ENCODE peak calls at places on chromosomes 6 and 20, in eight cellular contexts. A is heart left ventricle, K is transverse colon, Z is sigmoid colon, G is spleen, F is testis, V is HCT116, R is stomach. Q is an unnamed sample. For H3K4me1, the result is how much of the 10 kb centered on the place peaks cover.

GRCh38 chr20:59027746-59028320 is 4.3 kb downstream of the ATP5F1E start:
- DNase-seq in K (no peak), F (no peak), Z (no peak), A (no peak), G (no peak), R (no peak), V (no peak), Q (no peak)

GRCh38 chr20:57566399-57566798 is 5.5 kb downstream of the PCK1 start:
- DNase-seq in A (no peak), K (no peak), F (no peak), R (no peak), G (no peak), Z (no peak), V (no peak), Q (no peak)

GRCh38 chr6:81806793-81807565 is 54.5 kb upstream of the TENT5A start:
- DNase-seq in R (no peak), Z (no peak), A (no peak), G (no peak), F (no peak), V (no peak), K (peak), Q (no peak)

GRCh38 chr20:5703542-5704215 is 46.5 kb upstream of the SHLD1 start:
- DNase-seq in G (no peak), V (no peak), A (no peak), F (no peak), R (no peak), K (no peak), Z (no peak), Q (no peak)

GRCh38 chr20:22796465-22797077 is 212.2 kb upstream of the FOXA2 start:
- DNase-seq in G (no peak), R (no peak), V (no peak), F (no peak), K (no peak), A (no peak), Z (no peak), Q (no peak)

GRCh38 chr20:53163486-53163885 is 191.3 kb downstream of the TSHZ2 start:
- DNase-seq in G (no peak), V (no peak), A (no peak), R (no peak), F (no peak), Z (no peak), K (no peak), Q (no peak)

GRCh38 chr20:62378215-62378614 is 8.7 kb upstream of the RPS21 start:
- DNase-seq in A (no peak), R (no peak), Z (no peak), V (no peak), K (no peak), G (no peak), F (no peak), Q (no peak)

GRCh38 chr6:163180874-163181541 is 233.5 kb upstream of the QKI start:
- DNase-seq in V (peak), K (peak), G (no peak), R (peak), A (peak), Z (peak), F (peak), Q (peak)

GRCh38 chr6:8947900-8948299 is 512.6 kb upstream of the SLC35B3 start:
- DNase-seq in K (no peak), V (no peak), R (no peak), Z (no peak), A (no peak), G (no peak), F (no peak), Q (no peak)

GRCh38 chr20:9068232-9068781 is 580 bp upstream of the PLCB4 start:
- DNase-seq in K (peak), R (peak), V (no peak), G (peak), Z (peak), F (peak), A (peak), Q (no peak)

GRCh38 chr6:152404458-152404857 is 232.7 kb downstream of the SYNE1 start:
- DNase-seq in Z (no peak), R (no peak), V (no peak), G (no peak), A (no peak), F (no peak), K (no peak), Q (no peak)

GRCh38 chr6:33008944-33009861 is at the start of gene HLA-DOA:
- DNase-seq in R (no peak), V (peak), Z (no peak), K (no peak), F (peak), A (no peak), G (peak), Q (no peak)

GRCh38 chr6:43077981-43078411 is 1.9 kb downstream of the PTK7 start:
- DNase-seq in Z (no peak), K (no peak), R (no peak), G (no peak), V (no peak), F (no peak), A (no peak), Q (peak)

GRCh38 chr20:63054695-63055240 is 48.0 kb upstream of the BHLHE23 start:
- DNase-seq in V (no peak), A (no peak), K (no peak), R (no peak), F (no peak), Z (peak), G (peak), Q (no peak)

GRCh38 chr20:4898282-4898681 is 103.0 kb downstream of the SLC23A2 start:
- DNase-seq in F (no peak), G (no peak), R (peak), V (peak), A (no peak), K (peak), Z (no peak), Q (no peak)

DNA sequence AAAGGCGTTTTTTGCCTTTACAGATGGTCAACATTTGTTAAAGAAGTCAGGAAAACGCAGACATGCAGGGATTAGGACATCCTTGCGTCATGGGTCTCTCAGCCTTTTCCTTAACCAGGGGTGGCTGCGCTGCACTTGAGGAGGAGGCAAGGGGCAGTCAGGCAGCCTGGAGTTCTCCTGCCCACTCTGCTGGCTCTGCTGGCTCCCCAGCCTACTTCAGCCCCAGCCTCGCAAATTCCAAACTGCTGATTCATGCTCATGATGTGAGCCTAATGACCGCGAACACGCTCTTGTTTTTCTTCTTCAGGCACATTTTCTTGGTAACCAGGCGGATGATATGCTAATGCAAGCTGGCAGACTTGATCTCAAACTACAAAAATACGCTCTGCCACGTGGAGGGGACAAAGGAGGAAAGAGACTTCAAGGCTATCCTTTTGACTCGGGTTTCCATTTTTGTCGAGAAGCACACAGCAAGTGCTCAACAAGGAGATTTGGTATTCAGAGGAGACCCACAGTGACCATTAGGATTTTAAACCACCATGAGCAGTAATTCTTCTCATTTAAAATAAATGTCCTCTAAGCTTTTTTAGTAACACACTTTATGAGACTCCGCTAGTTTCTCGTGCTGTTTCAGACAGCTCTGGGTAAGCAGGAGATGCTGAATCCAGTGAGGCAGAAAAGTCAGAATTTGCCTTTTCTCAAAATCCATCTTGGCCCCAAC is 290.2 kb upstream of the STXBP5 start:
- DNase-seq in G (peak), A (peak), V (peak), K (peak), Z (peak), F (peak), R (peak), Q (peak)
- TF ChIP-seq POLR2A in G (no peak), A (no peak), V (no peak), K (no peak), Z (no peak), F (no peak), R (no peak), Q (no peak)

DNA sequence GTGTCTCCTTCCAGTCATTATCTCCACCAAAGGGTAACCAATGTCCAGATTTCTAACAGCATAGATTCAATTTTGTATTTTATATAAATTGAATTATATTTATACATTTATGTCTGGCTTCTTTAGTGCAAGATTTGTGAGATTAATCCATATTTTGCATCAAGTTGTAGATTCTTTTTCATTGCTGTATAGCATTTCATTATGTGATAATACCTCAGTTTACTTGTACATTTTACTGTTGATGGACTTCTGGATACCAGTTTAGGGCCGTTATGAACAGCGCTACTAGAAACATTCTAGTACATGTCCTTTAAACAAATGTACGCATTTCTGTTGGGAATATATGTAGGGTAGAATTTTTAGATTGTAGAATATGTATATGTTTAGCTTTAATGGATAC is 6.2 kb downstream of the BLTP3A start:
- DNase-seq in A (no peak), F (no peak), G (no peak), V (no peak), K (no peak), Z (no peak), R (no peak), Q (no peak)
- H3K4me1 ChIP-seq in A (under half), F (under half), G (under half), V (under half), K (under half), Z (under half), R (under half), Q (under half)

DNA sequence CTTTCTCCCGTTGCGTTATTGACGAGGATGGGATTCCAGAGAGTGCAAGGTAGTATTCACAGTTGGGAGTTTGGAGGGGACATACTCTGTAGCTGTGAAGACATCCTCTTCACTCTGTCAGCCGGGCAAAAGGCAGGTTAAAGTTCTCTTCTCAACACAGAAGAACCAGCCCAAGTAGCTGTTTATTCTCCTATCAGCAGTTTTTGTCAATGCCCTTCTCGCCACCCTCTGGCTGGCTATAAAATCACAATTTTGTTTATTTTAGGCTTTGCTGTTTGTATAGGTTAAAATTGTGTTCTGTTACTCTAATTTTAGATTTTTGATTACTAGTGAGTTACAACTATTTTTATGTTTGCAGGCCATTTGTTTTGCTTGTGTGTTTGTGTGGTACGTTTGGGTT is 37.9 kb upstream of the MAS1 start:
- DNase-seq in G (no peak), F (peak), R (no peak), V (no peak), Z (no peak), K (no peak), A (no peak), Q (no peak)
- TF ChIP-seq CTCF in G (no peak), F (no peak), R (no peak), V (peak), Z (no peak), K (no peak), A (no peak), Q (peak)

GRCh38 chr20:19769516-19769915 is 11.5 kb downstream of the RIN2 start:
- DNase-seq in K (no peak), A (no peak), R (no peak), Z (no peak), V (no peak), F (no peak), G (no peak), Q (no peak)
- TF ChIP-seq POLR2A in K (no peak), A (no peak), R (no peak), Z (no peak), V (no peak), F (no peak), G (no peak), Q (no peak)

DNA sequence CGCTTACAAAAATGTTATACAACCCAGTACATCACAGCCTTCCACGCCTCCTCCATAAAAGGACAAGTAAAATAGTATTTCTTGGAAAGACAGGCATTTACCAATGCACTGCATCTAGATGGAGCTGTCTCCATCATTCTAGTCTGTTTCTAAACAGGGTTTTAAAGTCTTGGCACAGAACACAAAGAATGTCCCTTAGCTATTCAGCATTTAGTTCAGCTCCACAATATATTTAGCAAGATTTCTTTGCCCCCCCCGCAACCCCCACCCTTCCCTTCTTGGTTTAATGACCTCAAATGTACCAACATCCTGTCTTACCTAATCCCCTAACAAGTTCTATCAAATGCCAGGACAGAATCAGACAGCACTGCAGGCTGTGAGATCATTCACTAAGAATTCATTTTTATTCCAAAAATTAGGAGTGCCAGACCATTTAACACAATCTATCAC is 198.6 kb downstream of the BACH2 start:
- DNase-seq in R (no peak), F (no peak), K (peak), V (no peak), G (no peak), Z (peak), A (peak), Q (peak)
- H3K4me1 ChIP-seq in R (under half), F (under half), K (under half), V (under half), G (under half), Z (under half), A (under half), Q (under half)

DNA sequence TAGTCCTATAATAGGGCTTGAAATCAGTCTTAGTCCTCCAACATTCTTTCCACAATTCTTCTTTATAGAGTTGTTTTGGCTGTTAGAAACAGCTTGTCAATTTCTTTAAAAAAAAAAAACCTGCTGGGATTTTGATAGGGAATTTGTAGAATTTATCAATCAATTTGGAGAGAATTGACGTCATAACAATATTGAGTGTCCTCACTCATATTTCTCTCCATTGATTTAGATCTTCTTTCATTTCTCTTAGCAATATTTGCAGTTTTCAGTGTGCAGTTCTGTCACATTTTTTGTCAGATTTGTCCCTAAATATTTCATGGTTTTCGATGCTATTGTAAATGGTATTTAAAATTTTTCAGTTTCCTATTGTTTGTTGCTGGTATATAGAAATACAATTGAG is 5.3 kb upstream of the LINC00237 start:
- DNase-seq in F (no peak), K (no peak), Z (no peak), G (no peak), R (no peak), A (no peak), V (no peak), Q (no peak)
- TF ChIP-seq CTCF in F (no peak), K (no peak), Z (no peak), G (no peak), R (no peak), A (no peak), V (no peak), Q (no peak)

DNA sequence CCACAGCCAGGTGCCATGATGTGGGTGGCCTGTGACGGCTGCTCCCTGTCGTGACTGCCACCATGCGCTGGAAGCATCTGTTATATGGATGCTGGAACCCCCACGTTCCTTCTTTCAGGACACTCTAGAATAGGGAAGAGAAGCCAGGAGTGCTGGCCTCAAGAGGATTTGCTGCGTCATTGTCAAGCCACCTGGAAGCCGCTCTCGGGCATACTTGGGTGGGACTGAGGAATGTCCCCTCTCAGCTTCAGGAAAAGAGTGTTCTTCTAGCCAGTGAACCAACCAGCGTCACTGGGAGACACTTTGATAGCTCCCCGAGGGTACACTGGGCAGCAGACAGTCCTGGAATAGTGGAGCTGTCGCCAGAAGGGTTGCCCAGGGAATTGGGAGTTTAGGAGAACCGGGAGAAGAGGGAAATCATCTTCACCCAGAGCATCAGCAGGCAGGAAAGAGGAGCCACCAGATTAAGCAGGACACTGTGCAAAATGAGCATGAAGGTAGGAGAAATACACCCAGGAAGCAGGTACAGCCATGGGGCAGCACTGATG is 130.8 kb upstream of the SASH1 start:
- DNase-seq in R (no peak), F (no peak), A (no peak), G (no peak), V (no peak), Z (no peak), K (no peak), Q (no peak)
- TF ChIP-seq POLR2A in R (no peak), F (no peak), A (no peak), G (no peak), V (no peak), Z (no peak), K (no peak), Q (no peak)